ENCODE peak calls at places on chromosomes 4 and X, in ten cellular contexts. R is HTR-8/SVneo; V is HEK293T; B is NCI-H69; J is stimulated activated CD4-positive, alpha-beta T cell treated with anti-CD3 and anti-CD28 coated beads, Interleukin-2, amount 100 ng/mL, for 48 hours; N is heart left ventricle; O is NCI-H460; M is NCI-H1417; G is SK-N-SH; Z is erythroblast. P is an unnamed sample.

GRCh38 chr4:8220661-8221446 is 21.8 kb downstream of the SH3TC1 start:
- DNase-seq in Z (no peak), M (no peak), G (no peak), J (no peak), B (no peak), O (no peak), N (no peak), V (no peak), R (no peak), P (no peak)

GRCh38 chr4:151730003-151730559 is 30.7 kb downstream of the GATB start:
- DNase-seq in J (no peak), B (peak; percentile 51), R (peak; percentile 41), O (peak; percentile 2), G (no peak), V (no peak), N (no peak), Z (no peak), M (no peak), P (no peak)

GRCh38 chrX:118325453-118325852 is 20.5 kb upstream of the WDR44 start:
- DNase-seq in G (no peak), O (no peak), R (no peak), Z (peak; percentile 14), N (no peak), B (no peak), J (no peak), M (no peak), V (peak; percentile 23), P (no peak)

GRCh38 chr4:121061215-121061614 is 11.1 kb downstream of the NDNF start:
- DNase-seq in B (no peak), V (no peak), G (no peak), O (no peak), R (no peak), N (no peak), Z (no peak), M (no peak), J (no peak), P (no peak)

GRCh38 chr4:54558889-54559682 is 98.7 kb upstream of the KIT start:
- DNase-seq in G (no peak), O (no peak), B (no peak), J (no peak), N (no peak), V (no peak), M (no peak), Z (no peak), R (no peak), P (no peak)

GRCh38 chrX:101362116-101362515 is 13.6 kb upstream of the TIMM8A start:
- DNase-seq in G (no peak), V (no peak), N (no peak), R (no peak), Z (no peak), M (no peak), O (no peak), B (no peak), J (no peak), P (no peak)

GRCh38 chr4:6771229-6771671 is 11.3 kb upstream of the KIAA0232 start:
- DNase-seq in Z (no peak), J (no peak), O (no peak), R (no peak), N (peak; percentile 90), G (no peak), M (no peak), V (no peak), B (no peak), P (peak; percentile 66)

GRCh38 chr4:154049457-154050181 is 260.7 kb upstream of the SFRP2 start:
- DNase-seq in M (no peak), J (no peak), Z (peak; percentile 12), N (no peak), R (no peak), G (peak; percentile 39), O (no peak), V (peak; percentile 51), B (peak; percentile 0), P (no peak)

GRCh38 chr4:27089186-27089585 is 228.5 kb downstream of the STIM2 start:
- DNase-seq in O (no peak), M (no peak), B (no peak), Z (no peak), G (no peak), R (no peak), N (no peak), J (no peak), V (no peak), P (no peak)

GRCh38 chrX:101025126-101025525 is 26.8 kb downstream of the TRMT2B start:
- DNase-seq in M (no peak), O (no peak), N (no peak), B (no peak), V (no peak), G (no peak), R (no peak), Z (no peak), J (no peak), P (no peak)

GRCh38 chr4:141646969-141647368 is 10.6 kb downstream of the IL15 start:
- DNase-seq in R (no peak), M (no peak), G (no peak), V (no peak), N (no peak), J (no peak), Z (no peak), B (no peak), O (no peak), P (no peak)

GRCh38 chr4:123825596-123826291 is 429.1 kb downstream of the SPRY1 start:
- DNase-seq in O (no peak), N (no peak), B (no peak), J (no peak), M (no peak), V (no peak), Z (no peak), R (no peak), G (no peak), P (no peak)